ENCODE peak calls at places on chromosomes 5 and 9, in five cellular contexts. V is T47D, C is kidney tubule cell, Z is left ventricle myocardium inferior, J is uterus. F is an unnamed sample.

GRCh38 chr5:74415695-74416102 is 224.8 kb downstream of the ENC1 start:
- DNase-seq in C (no peak), V (no peak), Z (no peak), J (no peak), F (no peak)

GRCh38 chr5:151569132-151570046 is 21.7 kb downstream of the FAT2 start:
- DNase-seq in Z (no peak), C (peak; percentile 98), V (no peak), J (no peak), F (no peak)

GRCh38 chr5:136057401-136057951 is 28.7 kb downstream of the TGFBI start:
- DNase-seq in Z (no peak), J (no peak), C (peak; percentile 91), V (no peak), F (no peak)

GRCh38 chr9:112439171-112439570 is 47.5 kb upstream of the KIAA1958 start:
- DNase-seq in J (no peak), C (no peak), V (no peak), Z (no peak), F (no peak)

GRCh38 chr5:10351199-10351881 is 2.2 kb upstream of the MARCHF6 start:
- DNase-seq in J (no peak), Z (no peak), V (no peak), C (peak; percentile 90), F (no peak)

GRCh38 chr9:93899609-93900435 is 55.3 kb downstream of the BARX1 start:
- DNase-seq in V (no peak), J (no peak), Z (peak; percentile 5), C (no peak), F (no peak)

GRCh38 chr9:2022560-2022959 is 7.4 kb downstream of the SMARCA2 start:
- DNase-seq in J (no peak), Z (no peak), V (no peak), C (no peak), F (no peak)

GRCh38 chr9:3758816-3759576 is 233.2 kb upstream of the RFX3 start:
- DNase-seq in J (no peak), V (no peak), C (no peak), Z (no peak), F (no peak)

GRCh38 chr5:131541766-131542165 is 93.3 kb downstream of the RAPGEF6 start:
- DNase-seq in J (no peak), V (no peak), C (no peak), Z (no peak), F (no peak)

GRCh38 chr5:142386151-142387021 is 61.6 kb upstream of the SPRY4 start:
- DNase-seq in C (peak; percentile 58), Z (no peak), V (no peak), J (no peak), F (no peak)

GRCh38 chr9:93910598-93910997 is 44.6 kb downstream of the BARX1 start:
- DNase-seq in V (no peak), C (no peak), Z (no peak), J (no peak), F (no peak)

GRCh38 chr9:4741365-4742031 is 496 bp upstream of the AK3 start:
- DNase-seq in Z (peak; percentile 47), V (peak; percentile 32), J (peak; percentile 41), C (peak; percentile 43), F (no peak)

GRCh38 chr5:96344678-96345612 is 88.1 kb downstream of the PCSK1 start:
- DNase-seq in Z (no peak), J (no peak), C (peak; percentile 67), V (peak; percentile 44), F (no peak)

GRCh38 chr9:91935805-91936204 is 14.2 kb downstream of the ROR2 start:
- DNase-seq in V (no peak), C (no peak), J (peak; percentile 13), Z (no peak), F (no peak)

GRCh38 chr9:110958846-110959245 is 79.4 kb downstream of the LPAR1 start:
- DNase-seq in J (no peak), C (no peak), V (no peak), Z (no peak), F (no peak)

GRCh38 chr5:132265336-132266030 is 8.0 kb downstream of the PDLIM4 start:
- DNase-seq in Z (peak; percentile 36), J (peak; percentile 89), C (peak; percentile 98), V (no peak), F (peak; percentile 68)